ENCODE peak calls at places on chromosomes 4 and X, in four cellular contexts. I, T, X and F are unnamed samples.

GRCh38 chr4:4595252-4595651 is 53.4 kb upstream of the STX18 start:
- DNase-seq in I (no peak), T (no peak), X (peak; percentile 19), F (no peak)

GRCh38 chrX:20263474-20263873 is 3.2 kb downstream of the RPS6KA3 start:
- DNase-seq in I (no peak), T (no peak), X (peak; percentile 60), F (peak; percentile 68)

GRCh38 chr4:139844459-139845036 is 178.9 kb downstream of the MGST2 start:
- DNase-seq in I (no peak), T (no peak), X (no peak), F (no peak)

GRCh38 chr4:185311113-185311888 is 84.4 kb downstream of the LRP2BP start:
- DNase-seq in I (no peak), T (no peak), X (no peak), F (no peak)

GRCh38 chrX:41737065-41737464 is 13.1 kb downstream of the GPR82 start:
- DNase-seq in I (no peak), T (no peak), X (no peak), F (no peak)

GRCh38 chrX:45172890-45173289 is 27.8 kb downstream of the DIPK2B start:
- DNase-seq in I (no peak), T (no peak), X (peak; percentile 72), F (peak; percentile 67)

GRCh38 chr4:146110847-146111485 is 64.6 kb upstream of the LSM6 start:
- DNase-seq in I (no peak), T (no peak), X (no peak), F (no peak)

GRCh38 chrX:48957477-48957826 is at the start of gene OTUD5:
- DNase-seq in I (peak; percentile 39), T (peak; percentile 58), X (peak; percentile 74), F (peak; percentile 51)

GRCh38 chrX:57282568-57282967 is 3.9 kb upstream of the FAAH2 start:
- DNase-seq in I (no peak), T (no peak), X (no peak), F (no peak)